ENCODE peak calls at places on chromosomes 5 and 9, in ten cellular contexts. C, Q, T, V, A, P, L, K, F and X are unnamed samples.

GRCh38 chr5:93249651-93250289 is 331.2 kb downstream of the NR2F1-AS1 start:
- DNase-seq in F (no peak), P (no peak), Q (peak; percentile 36), A (no peak), L (no peak), V (peak; percentile 37), K (no peak), C (no peak), T (peak; percentile 34), X (no peak)

GRCh38 chr9:95296761-95297160 is 20.7 kb downstream of the FANCC start:
- DNase-seq in P (no peak), V (no peak), F (no peak), T (no peak), L (no peak), C (no peak), K (no peak), A (no peak), Q (no peak), X (no peak)

GRCh38 chr5:1113805-1114586 is 2.1 kb upstream of the SLC12A7 start:
- DNase-seq in K (no peak), A (no peak), C (no peak), Q (no peak), P (no peak), L (no peak), T (no peak), V (peak; percentile 69), F (no peak), X (no peak)

GRCh38 chr5:74209566-74209965 is 431.0 kb downstream of the ENC1 start:
- DNase-seq in L (no peak), F (no peak), Q (no peak), T (no peak), V (no peak), A (no peak), P (no peak), K (no peak), C (no peak), X (no peak)

GRCh38 chr5:107514305-107514704 is 156.4 kb downstream of the EFNA5 start:
- DNase-seq in L (no peak), Q (no peak), F (no peak), P (no peak), C (no peak), K (no peak), V (no peak), T (no peak), A (no peak), X (no peak)

GRCh38 chr5:33233013-33233463 is 207.7 kb upstream of the TARS1 start:
- DNase-seq in L (no peak), C (no peak), P (no peak), K (no peak), A (peak; percentile 69), Q (peak; percentile 32), T (no peak), F (no peak), V (no peak), X (no peak)

GRCh38 chr5:148808864-148809642 is 17.4 kb upstream of the ADRB2 start:
- DNase-seq in F (no peak), P (no peak), L (no peak), K (peak; percentile 65), V (no peak), Q (no peak), C (peak; percentile 44), T (no peak), A (no peak), X (peak; percentile 3)

GRCh38 chr5:1671351-1671750 is 128.3 kb downstream of the MRPL36 start:
- DNase-seq in P (no peak), F (no peak), V (peak; percentile 59), Q (no peak), A (no peak), C (no peak), L (no peak), K (no peak), T (no peak), X (no peak)

GRCh38 chr5:3325206-3325605 is 270.4 kb upstream of the IRX1 start:
- DNase-seq in V (no peak), F (no peak), Q (no peak), T (no peak), C (no peak), P (no peak), A (no peak), L (no peak), K (no peak), X (no peak)

GRCh38 chr5:145681686-145682085 is 153.5 kb downstream of the PRELID2 start:
- DNase-seq in C (peak; percentile 51), V (no peak), Q (peak; percentile 82), T (peak; percentile 75), F (peak; percentile 56), A (no peak), L (peak; percentile 66), P (no peak), K (peak; percentile 25), X (no peak)

DNA sequence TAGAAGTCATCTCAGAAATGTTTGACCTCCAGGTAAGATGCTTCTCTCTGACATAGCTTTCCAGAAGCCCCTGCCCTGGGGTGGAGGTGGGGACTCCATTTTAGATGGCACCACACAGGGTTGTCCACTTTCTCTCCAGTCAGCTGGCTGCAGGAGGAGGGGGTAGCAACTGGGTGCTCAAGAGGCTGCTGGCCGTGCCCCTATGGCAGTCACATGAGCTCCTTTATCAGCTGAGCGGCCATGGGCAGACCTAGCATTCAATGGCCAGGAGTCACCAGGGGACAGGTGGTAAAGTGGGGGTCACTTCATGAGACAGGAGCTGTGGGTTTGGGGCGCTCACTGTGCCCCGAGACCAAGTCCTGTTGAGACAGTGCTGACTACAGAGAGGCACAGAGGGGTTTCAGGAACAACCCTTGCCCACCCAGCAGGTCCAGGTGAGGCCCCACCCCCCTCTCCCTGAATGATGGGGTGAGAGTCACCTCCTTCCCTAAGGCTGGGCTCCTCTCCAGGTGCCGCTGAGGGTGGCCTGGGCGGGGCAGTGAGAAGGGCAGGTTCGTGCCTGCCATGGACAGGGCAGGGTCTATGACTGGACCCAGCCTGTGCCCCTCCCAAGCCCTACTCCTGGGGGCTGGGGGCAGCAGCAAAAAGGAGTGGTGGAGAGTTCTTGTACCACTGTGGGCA is 642 bp downstream of the CSF2 start:
- DNase-seq in F (no peak), K (no peak), L (no peak), A (no peak), C (no peak), V (peak; percentile 87), T (no peak), Q (no peak), P (peak; percentile 46), X (no peak)
- H3K27ac ChIP-seq in F (no peak overlapping the region), K (no peak overlapping the region), L (no peak overlapping the region), A (no peak overlapping the region), C (no peak overlapping the region), V (peak overlapping the region; percentile 79), T (no peak overlapping the region), Q (no peak overlapping the region), P (no peak overlapping the region), X (no peak overlapping the region)

DNA sequence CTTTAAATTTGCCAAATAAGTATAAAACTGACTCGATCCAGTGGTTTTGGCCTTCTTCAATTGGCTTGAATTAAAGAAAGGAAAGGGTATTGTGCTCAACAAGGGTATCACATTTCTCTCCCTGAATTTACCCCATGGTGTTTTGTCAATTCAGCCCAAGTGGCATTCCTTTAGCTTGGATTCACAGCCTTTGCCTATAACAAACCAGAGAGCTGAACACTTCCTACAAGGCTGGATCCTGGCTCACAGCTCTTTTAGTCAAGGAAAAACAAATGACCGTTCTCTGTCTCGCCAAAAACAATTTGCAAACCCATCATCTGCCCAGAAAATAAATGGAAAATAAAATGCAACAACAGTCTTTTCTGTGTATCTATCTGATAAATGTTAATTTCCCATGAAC is 5.7 kb downstream of the ZNF366 start:
- DNase-seq in A (no peak), K (no peak), P (no peak), F (no peak), C (no peak), Q (no peak), T (no peak), V (no peak), L (no peak), X (no peak)
- H3K4me1 ChIP-seq in A (no peaks in the 10 kb centered on the region), K (peaks cover 16% of the 10 kb centered on the region), P (no peaks in the 10 kb centered on the region), F (peaks cover 19% of the 10 kb centered on the region), C (peaks cover 5% of the 10 kb centered on the region), Q (peaks cover 5% of the 10 kb centered on the region), T (no peaks in the 10 kb centered on the region), V (peaks cover 10% of the 10 kb centered on the region), L (no peaks in the 10 kb centered on the region), X (no peaks in the 10 kb centered on the region)

GRCh38 chr5:53160895-53161294 is 51.3 kb upstream of the MOCS2 start:
- DNase-seq in P (no peak), Q (no peak), T (no peak), L (no peak), F (no peak), C (no peak), K (no peak), A (no peak), V (no peak), X (no peak)
- H3K4me3 ChIP-seq in P (no peak overlapping the region), Q (no peak overlapping the region), T (no peak overlapping the region), L (no peak overlapping the region), F (no peak overlapping the region), C (no peak overlapping the region), K (no peak overlapping the region), A (no peak overlapping the region), V (no peak overlapping the region), X (no peak overlapping the region)

GRCh38 chr5:96112123-96112670 is 150.5 kb upstream of the ELL2 start:
- DNase-seq in A (no peak), P (no peak), T (no peak), V (no peak), Q (no peak), C (no peak), L (no peak), K (no peak), F (no peak), X (no peak)

GRCh38 chr5:96112703-96113102 is 151.1 kb upstream of the ELL2 start:
- DNase-seq in V (no peak), P (no peak), C (no peak), K (no peak), T (no peak), Q (no peak), L (no peak), A (no peak), F (no peak), X (no peak)

GRCh38 chr5:96113170-96113939 is 151.7 kb upstream of the ELL2 start:
- DNase-seq in L (peak; percentile 67), A (no peak), T (no peak), F (no peak), P (no peak), Q (no peak), V (no peak), K (peak; percentile 40), C (no peak), X (no peak)

GRCh38 chr5:96115467-96115812 is 153.8 kb upstream of the ELL2 start:
- DNase-seq in L (no peak), T (no peak), C (no peak), A (no peak), K (no peak), F (no peak), V (no peak), Q (no peak), P (no peak), X (no peak)

DNA sequence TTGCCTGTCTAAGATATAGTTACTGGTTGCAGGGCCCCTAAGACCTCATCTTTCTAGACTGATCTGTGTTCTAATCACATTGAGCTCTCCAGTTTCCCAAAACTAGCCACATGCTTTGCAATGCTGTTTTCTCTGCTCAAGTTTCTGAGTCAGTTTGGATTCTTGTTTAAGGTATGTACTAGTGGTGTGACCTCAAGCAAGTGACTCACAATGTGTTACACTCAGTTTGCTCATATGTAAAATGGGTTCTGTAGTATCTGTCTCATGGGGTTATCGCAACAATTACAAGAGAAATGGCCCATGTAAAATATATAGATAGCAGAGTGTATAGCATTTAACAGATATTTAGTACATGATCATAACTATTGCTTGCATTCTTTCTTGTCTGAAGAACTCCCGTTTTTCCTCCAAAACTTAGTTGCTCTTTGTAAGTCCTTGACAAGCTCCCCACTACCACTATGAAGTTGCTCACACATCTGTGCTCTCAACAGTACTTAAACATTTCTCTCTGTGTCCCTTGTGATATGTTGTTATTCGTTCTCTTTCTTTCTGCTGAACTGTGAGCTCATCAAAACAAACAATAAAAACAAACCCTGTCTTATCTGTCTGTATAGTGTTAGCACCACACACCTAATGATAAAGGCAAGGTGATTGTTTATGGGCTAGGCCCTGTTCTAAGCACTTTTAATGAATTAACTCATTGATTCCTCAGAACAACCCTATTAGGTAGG is 153.2 kb upstream of the ELL2 start:
- DNase-seq in V (no peak), Q (peak; percentile 42), F (no peak), A (no peak), L (no peak), T (no peak), P (no peak), C (no peak), K (no peak), X (no peak)
- H3K27ac ChIP-seq in V (no peak overlapping the region), Q (no peak overlapping the region), F (peak overlapping the region; percentile 26), A (peak overlapping the region; percentile 54), L (peak overlapping the region; percentile 68), T (no peak overlapping the region), P (no peak overlapping the region), C (no peak overlapping the region), K (no peak overlapping the region), X (no peak overlapping the region)